ENCODE peak calls at places on chromosomes 16 and 17, in four cellular contexts. F is uterus, G is psoas muscle, U is upper lobe of left lung. S is an unnamed sample.
A peak's percentile ranks its signal among the peaks of the same experiment; 100 is the strongest.

GRCh38 chr16:2537451-2538379 is at the start of gene PDPK1:
- DNase-seq in F (peak; percentile 92), G (peak; percentile 95), U (peak; percentile 95), S (peak; percentile 96)

GRCh38 chr16:56353054-56353921 is 72.1 kb downstream of the AMFR start:
- DNase-seq in F (peak; percentile 8), G (no peak), U (peak; percentile 18), S (no peak)

GRCh38 chr16:57651344-57652333 is 16.5 kb upstream of the ADGRG3 start:
- DNase-seq in F (no peak), G (no peak), U (no peak), S (no peak)

GRCh38 chr16:3659200-3659599 is 4.7 kb downstream of the DNASE1 start:
- DNase-seq in F (no peak), G (no peak), U (no peak), S (no peak)

GRCh38 chr16:10858203-10858602 is 18.8 kb upstream of the CIITA start:
- DNase-seq in F (no peak), G (no peak), U (no peak), S (no peak)

GRCh38 chr17:18182978-18183333 is 672 bp upstream of the ALKBH5 start:
- DNase-seq in F (peak; percentile 86), G (peak; percentile 92), U (peak; percentile 80), S (peak; percentile 72)

GRCh38 chr17:68346448-68346847 is 55.2 kb downstream of the ARSG start:
- DNase-seq in F (no peak), G (no peak), U (peak; percentile 82), S (peak; percentile 22)

GRCh38 chr17:65550075-65550635 is 11.3 kb downstream of the AXIN2 start:
- DNase-seq in F (no peak), G (no peak), U (no peak), S (no peak)

GRCh38 chr16:54672500-54672899 is 258.2 kb upstream of the IRX5 start:
- DNase-seq in F (no peak), G (no peak), U (no peak), S (no peak)

GRCh38 chr16:89179656-89180315 is 8.2 kb downstream of the CDH15 start:
- DNase-seq in F (no peak), G (no peak), U (no peak), S (no peak)
- H3K9me3 ChIP-seq in F (no peaks in the 10 kb centered on the region), G (no peaks in the 10 kb centered on the region), U (no peaks in the 10 kb centered on the region), S (no peaks in the 10 kb centered on the region)

GRCh38 chr17:16623282-16623681 is 30.4 kb downstream of the ZNF624 start:
- DNase-seq in F (no peak), G (no peak), U (no peak), S (no peak)
- H3K9me3 ChIP-seq in F (peaks cover 62% of the 10 kb centered on the region), G (peaks cover 84% of the 10 kb centered on the region), U (peaks cover 76% of the 10 kb centered on the region), S (peaks cover 44% of the 10 kb centered on the region)

GRCh38 chr16:68574479-68574878 is 35.4 kb downstream of the ZFP90 start:
- DNase-seq in F (no peak), G (no peak), U (no peak), S (no peak)
- H3K9me3 ChIP-seq in F (peaks cover 18% of the 10 kb centered on the region), G (peaks cover 81% of the 10 kb centered on the region), U (peaks cover 81% of the 10 kb centered on the region), S (peaks cover 35% of the 10 kb centered on the region)

GRCh38 chr16:82005491-82005830 is 5.8 kb downstream of the SDR42E1 start:
- DNase-seq in F (no peak), G (no peak), U (no peak), S (no peak)

GRCh38 chr16:82008957-82009592 is 2.2 kb downstream of the SDR42E1 start:
- DNase-seq in F (no peak), G (no peak), U (no peak), S (no peak)

GRCh38 chr16:82010649-82011048 is 621 bp downstream of the SDR42E1 start:
- DNase-seq in F (no peak), G (no peak), U (no peak), S (no peak)

GRCh38 chr16:82004651-82005490 is 6.4 kb downstream of the SDR42E1 start:
- DNase-seq in F (no peak), G (no peak), U (no peak), S (no peak)

DNA sequence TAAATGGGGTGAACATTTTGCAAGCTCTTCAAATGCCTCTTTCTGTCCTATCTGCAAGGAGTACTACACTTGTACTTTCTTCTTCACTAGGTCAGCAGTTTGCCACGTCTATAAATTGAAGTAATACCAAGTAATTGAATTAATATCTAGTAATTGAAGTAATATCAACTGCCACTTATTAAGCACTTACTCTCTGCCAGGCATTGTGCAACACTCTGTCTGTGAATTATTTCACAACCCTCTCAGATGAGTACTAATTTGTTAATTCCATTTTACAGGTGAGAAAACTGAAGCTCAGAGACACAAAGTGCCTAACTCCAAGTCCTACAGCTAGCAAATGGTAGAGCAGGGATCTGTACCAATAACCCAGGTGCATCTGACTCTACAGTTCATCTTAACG is 4.1 kb downstream of the SDR42E1 start:
- DNase-seq in F (no peak), G (no peak), U (no peak), S (no peak)
- H3K9me3 ChIP-seq in F (no peaks in the 10 kb centered on the region), G (no peaks in the 10 kb centered on the region), U (peaks cover 8% of the 10 kb centered on the region), S (no peaks in the 10 kb centered on the region)

DNA sequence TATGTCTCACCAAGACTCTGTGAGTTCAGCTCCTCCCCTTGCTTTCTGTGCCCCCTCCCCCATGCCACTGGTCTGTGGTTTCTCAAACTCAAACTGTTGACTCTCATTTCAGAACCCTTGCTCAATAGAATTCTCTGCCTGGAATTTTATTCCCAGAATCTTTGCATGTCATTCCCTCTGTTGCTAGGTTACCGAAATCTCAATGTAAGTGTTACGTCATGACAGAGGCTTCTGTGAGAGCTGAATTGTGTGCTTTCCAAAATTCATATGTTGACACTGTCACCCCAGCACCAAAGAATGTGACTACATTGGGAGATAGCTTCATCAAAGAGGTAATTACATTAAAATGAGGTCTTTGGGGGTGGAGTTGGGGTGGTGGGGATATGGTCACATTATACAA is 1938.8 kb downstream of the TP53TG3F start:
- DNase-seq in F (no peak), G (no peak), U (no peak), S (no peak)
- H3K9me3 ChIP-seq in F (no peaks in the 10 kb centered on the region), G (no peaks in the 10 kb centered on the region), U (no peaks in the 10 kb centered on the region), S (peaks cover 4% of the 10 kb centered on the region)

DNA sequence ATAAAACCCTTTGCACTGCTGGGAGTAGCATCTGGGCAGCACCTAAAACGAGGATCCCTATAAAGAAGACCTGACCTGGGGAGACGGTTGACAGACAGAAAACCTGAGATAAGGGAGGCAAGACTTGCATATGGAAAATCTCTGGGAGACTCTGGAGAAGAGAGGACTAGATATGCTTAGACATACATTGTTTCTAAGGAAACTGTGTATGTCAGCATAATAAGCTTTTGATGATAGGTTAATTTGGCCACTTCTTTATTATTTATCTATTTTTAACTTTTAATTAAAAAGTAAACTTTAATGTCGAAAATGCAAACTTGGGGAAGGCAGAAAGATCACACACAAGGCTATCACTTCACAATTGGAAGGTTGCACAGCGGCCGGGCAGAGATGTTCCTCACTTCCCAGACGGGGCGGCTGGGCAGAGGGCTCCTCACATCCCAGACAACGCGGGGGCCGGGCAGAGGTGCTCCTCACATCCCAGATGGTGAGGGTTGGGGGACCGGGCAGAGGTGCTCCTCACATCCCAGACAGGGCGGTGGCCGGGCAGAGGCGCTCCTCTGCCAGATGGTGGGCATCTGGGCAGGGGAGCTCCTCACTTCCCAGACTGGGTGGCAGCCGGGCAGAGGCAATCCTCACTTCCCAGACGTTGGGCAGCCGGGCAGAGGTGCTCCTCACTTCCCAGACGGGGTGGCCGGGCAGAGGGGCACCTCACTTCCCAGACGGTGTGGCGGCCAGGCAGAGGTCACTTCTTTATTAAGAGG is 64.3 kb upstream of the HS3ST3A1 start:
- DNase-seq in F (no peak), G (no peak), U (no peak), S (no peak)
- H3K9me3 ChIP-seq in F (no peaks in the 10 kb centered on the region), G (peaks cover 11% of the 10 kb centered on the region), U (no peaks in the 10 kb centered on the region), S (no peaks in the 10 kb centered on the region)

S was measured in T-helper 17 cell.